ENCODE peak calls at places on chromosomes 13 and 19, in seven cellular contexts. N, E, Q, K, B, M and Y are unnamed samples. For H3K27me3, the result is how much of the 10 kb centered on the place peaks cover.

GRCh38 chr13:60538566-60538965 is 141.5 kb downstream of the TDRD3 start:
- DNase-seq in N (no peak), E (no peak), Q (no peak), K (no peak), M (no peak), B (no peak), Y (no peak)

GRCh38 chr19:41535029-41535622 is 40.8 kb upstream of the CEACAM21 start:
- DNase-seq in Q (no peak), K (no peak), N (no peak), M (no peak), E (no peak), B (no peak), Y (no peak)

GRCh38 chr13:79353698-79354097 is 52.4 kb downstream of the RBM26 start:
- DNase-seq in B (peak), E (no peak), K (no peak), N (no peak), Q (no peak), M (no peak), Y (no peak)

GRCh38 chr13:109199280-109199679 is 569.9 kb downstream of the MYO16 start:
- DNase-seq in B (no peak), M (no peak), N (no peak), K (no peak), Q (no peak), E (no peak), Y (no peak)

GRCh38 chr19:28358604-28359003 is 854.3 kb downstream of the UQCRFS1 start:
- DNase-seq in B (peak), K (no peak), M (no peak), Q (no peak), E (no peak), N (no peak), Y (no peak)

GRCh38 chr19:32843716-32844245 is 25.8 kb downstream of the SLC7A9 start:
- DNase-seq in N (no peak), E (no peak), Q (no peak), B (no peak), M (no peak), K (no peak), Y (no peak)

GRCh38 chr19:15934332-15935078 is at the start of gene CYP4F11:
- DNase-seq in Q (no peak), M (peak), E (no peak), K (peak), N (no peak), B (no peak), Y (peak)

GRCh38 chr13:23322353-23323336 is 110.9 kb downstream of the SACS start:
- DNase-seq in N (no peak), B (peak), Q (no peak), E (no peak), M (no peak), K (no peak), Y (no peak)

GRCh38 chr19:42422092-42422575 is 5.1 kb downstream of the LIPE start:
- DNase-seq in B (no peak), N (no peak), K (peak), E (no peak), M (no peak), Q (no peak), Y (no peak)

GRCh38 chr19:33339016-33339749 is 34.3 kb upstream of the CEBPG start:
- DNase-seq in B (no peak), M (no peak), E (no peak), K (no peak), Q (no peak), N (no peak), Y (no peak)

GRCh38 chr19:41623360-41623759 is 3.5 kb downstream of the CEACAM4 start:
- DNase-seq in E (no peak), K (no peak), M (no peak), N (no peak), B (no peak), Q (no peak), Y (no peak)

DNA sequence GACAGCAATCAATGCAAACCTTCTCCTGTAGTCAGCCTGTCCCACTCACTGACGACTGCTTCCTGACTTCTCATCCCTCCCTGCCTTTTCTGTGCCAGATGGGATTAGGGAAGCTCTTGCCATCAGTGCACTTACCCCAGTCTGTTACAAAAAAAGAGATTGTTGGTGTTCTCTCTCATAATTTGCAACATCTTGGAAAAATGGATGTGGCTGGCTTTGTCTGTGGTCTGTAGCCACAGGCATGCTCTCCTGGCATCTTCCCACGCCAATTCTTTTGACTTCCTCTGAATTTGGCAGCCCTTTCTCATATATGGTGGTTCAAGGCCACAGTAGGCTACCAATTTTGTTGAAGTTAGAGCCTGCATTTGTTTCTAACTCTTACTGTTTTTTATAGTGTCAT is 11.7 kb upstream of the HTR2A start:
- DNase-seq in E (no peak), M (no peak), N (no peak), B (peak), Q (no peak), K (no peak), Y (no peak)
- H3K27ac ChIP-seq in E (no peak), M (no peak), N (no peak), B (no peak), Q (no peak), K (no peak), Y (no peak)

GRCh38 chr13:98994896-98995295 is 17.0 kb upstream of the DOCK9 start:
- DNase-seq in M (no peak), E (no peak), Q (no peak), N (no peak), K (no peak), B (no peak), Y (no peak)

GRCh38 chr13:98989469-98990235 is 11.8 kb upstream of the DOCK9 start:
- DNase-seq in M (no peak), B (no peak), K (no peak), Q (no peak), N (no peak), E (no peak), Y (no peak)

GRCh38 chr13:98990701-98991100 is 12.8 kb upstream of the DOCK9 start:
- DNase-seq in Q (no peak), N (no peak), K (no peak), E (no peak), B (peak), M (no peak), Y (no peak)

GRCh38 chr13:98994080-98994479 is 16.2 kb upstream of the DOCK9 start:
- DNase-seq in B (no peak), Q (no peak), M (no peak), K (no peak), E (no peak), N (no peak), Y (no peak)

DNA sequence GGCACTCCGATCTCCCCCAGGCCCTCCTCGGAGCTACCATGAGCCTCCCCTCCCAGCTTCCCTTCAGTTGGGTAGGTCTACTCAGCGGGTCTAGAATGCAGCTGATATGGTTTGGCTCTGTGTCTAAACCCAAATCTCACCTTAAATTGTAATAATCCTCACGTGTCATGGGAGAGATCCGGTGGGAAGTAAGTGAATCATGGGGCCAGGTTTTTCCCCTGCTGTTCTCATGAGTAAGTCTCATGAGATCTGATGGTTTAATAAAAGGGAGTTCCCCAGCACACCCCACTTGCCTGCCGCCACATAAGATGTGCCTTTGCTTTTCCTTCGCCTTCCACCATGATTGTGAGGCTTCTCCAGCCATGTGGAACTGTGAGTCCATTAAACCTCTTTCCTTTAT is 14.5 kb upstream of the DOCK9 start:
- DNase-seq in N (no peak), Q (no peak), B (no peak), K (no peak), E (no peak), M (no peak), Y (no peak)
- H3K4me3 ChIP-seq in N (no peak), Q (no peak), B (no peak), K (no peak), E (no peak), M (no peak), Y (no peak)

GRCh38 chr13:76889254-76889653 is 3.0 kb upstream of the KCTD12 start:
- DNase-seq in Q (no peak), K (no peak), N (no peak), B (no peak), M (no peak), E (no peak), Y (no peak)

GRCh38 chr13:76886292-76887061 is at the start of gene KCTD12:
- DNase-seq in B (peak), E (peak), Q (peak), K (peak), N (peak), M (peak), Y (peak)

GRCh38 chr13:76887070-76887563 is 912 bp upstream of the KCTD12 start:
- DNase-seq in B (peak), E (no peak), N (peak), M (no peak), Q (no peak), K (peak), Y (peak)

GRCh38 chr13:76890036-76890435 is 3.8 kb upstream of the KCTD12 start:
- DNase-seq in Q (no peak), B (peak), K (no peak), N (no peak), M (no peak), E (no peak), Y (no peak)

GRCh38 chr13:76888421-76888820 is 2.2 kb upstream of the KCTD12 start:
- DNase-seq in M (no peak), K (no peak), N (no peak), B (no peak), Q (no peak), E (no peak), Y (no peak)
- H3K27me3 ChIP-seq in M (under half), K (under half), N (under half), B (under half), Q (under half), E (under half), Y (under half)

GRCh38 chr19:55493650-55494171 is 5.5 kb downstream of the SSC5D start:
- DNase-seq in N (no peak), K (no peak), B (no peak), Q (no peak), M (no peak), E (no peak), Y (no peak)
- H3K27ac ChIP-seq in N (no peak), K (peak), B (peak), Q (no peak), M (peak), E (no peak), Y (no peak)

GRCh38 chr13:48489003-48489402 is 43.9 kb downstream of the RCBTB2 start:
- DNase-seq in Q (no peak), B (no peak), K (no peak), N (no peak), E (no peak), M (no peak), Y (no peak)

GRCh38 chr13:48490241-48490640 is 42.6 kb downstream of the RCBTB2 start:
- DNase-seq in K (no peak), E (no peak), M (no peak), Q (no peak), B (no peak), N (no peak), Y (no peak)

GRCh38 chr13:48487968-48488367 is 44.9 kb downstream of the RCBTB2 start:
- DNase-seq in E (no peak), N (no peak), M (no peak), B (no peak), Q (no peak), K (no peak), Y (no peak)

GRCh38 chr13:48491423-48492122 is 41.3 kb downstream of the RCBTB2 start:
- DNase-seq in E (no peak), Q (no peak), M (no peak), N (no peak), K (no peak), B (no peak), Y (no peak)

GRCh38 chr13:48489666-48490065 is 43.2 kb downstream of the RCBTB2 start:
- DNase-seq in M (no peak), E (no peak), Q (no peak), B (no peak), K (no peak), N (no peak), Y (no peak)
- H3K4me3 ChIP-seq in M (no peak), E (no peak), Q (no peak), B (no peak), K (no peak), N (no peak), Y (no peak)